ENCODE peak calls at places on chromosomes 5 and 9, in nine cellular contexts. One of them, this sample, is unnamed.

GRCh38 chr5:31935702-31936347 is 238.3 kb downstream of the GOLPH3 start:
- DNase-seq in breast epithelium: no peak
- DNase-seq in endothelial cell of umbilical vein: no peak
- DNase-seq in lower lobe of right lung: peak
- DNase-seq in AG10803: no peak
- DNase-seq in OCI-LY7: no peak
- DNase-seq in fibroblast of pulmonary artery: peak
- DNase-seq in A549: no peak
- DNase-seq in cardiac fibroblast: peak
- DNase-seq in this sample: no peak

GRCh38 chr5:34699155-34700077 is 43.3 kb downstream of the RAI14 start:
- DNase-seq in breast epithelium: no peak
- DNase-seq in endothelial cell of umbilical vein: no peak
- DNase-seq in lower lobe of right lung: no peak
- DNase-seq in AG10803: no peak
- DNase-seq in OCI-LY7: no peak
- DNase-seq in fibroblast of pulmonary artery: no peak
- DNase-seq in A549: no peak
- DNase-seq in cardiac fibroblast: no peak
- DNase-seq in this sample: no peak

GRCh38 chr5:147796556-147797308 is 14.2 kb upstream of the JAKMIP2 start:
- DNase-seq in breast epithelium: no peak
- DNase-seq in endothelial cell of umbilical vein: no peak
- DNase-seq in lower lobe of right lung: no peak
- DNase-seq in AG10803: no peak
- DNase-seq in OCI-LY7: no peak
- DNase-seq in fibroblast of pulmonary artery: no peak
- DNase-seq in A549: no peak
- DNase-seq in cardiac fibroblast: no peak
- DNase-seq in this sample: no peak

GRCh38 chr9:95815961-95816360 is 59.5 kb upstream of the ERCC6L2 start:
- DNase-seq in breast epithelium: no peak
- DNase-seq in endothelial cell of umbilical vein: no peak
- DNase-seq in lower lobe of right lung: no peak
- DNase-seq in AG10803: no peak
- DNase-seq in OCI-LY7: no peak
- DNase-seq in fibroblast of pulmonary artery: no peak
- DNase-seq in A549: no peak
- DNase-seq in cardiac fibroblast: no peak
- DNase-seq in this sample: no peak

GRCh38 chr9:89441655-89441970 is 56.3 kb downstream of the SEMA4D start:
- DNase-seq in breast epithelium: no peak
- DNase-seq in endothelial cell of umbilical vein: no peak
- DNase-seq in lower lobe of right lung: no peak
- DNase-seq in AG10803: no peak
- DNase-seq in OCI-LY7: no peak
- DNase-seq in fibroblast of pulmonary artery: no peak
- DNase-seq in A549: no peak
- DNase-seq in cardiac fibroblast: no peak
- DNase-seq in this sample: no peak

GRCh38 chr5:55668356-55668755 is 43.8 kb downstream of the SLC38A9 start:
- DNase-seq in breast epithelium: no peak
- DNase-seq in endothelial cell of umbilical vein: peak
- DNase-seq in lower lobe of right lung: no peak
- DNase-seq in AG10803: peak
- DNase-seq in OCI-LY7: peak
- DNase-seq in fibroblast of pulmonary artery: peak
- DNase-seq in A549: peak
- DNase-seq in cardiac fibroblast: peak
- DNase-seq in this sample: no peak

GRCh38 chr9:76594764-76595410 is 135.9 kb downstream of the GCNT1 start:
- DNase-seq in breast epithelium: no peak
- DNase-seq in endothelial cell of umbilical vein: no peak
- DNase-seq in lower lobe of right lung: no peak
- DNase-seq in AG10803: no peak
- DNase-seq in OCI-LY7: no peak
- DNase-seq in fibroblast of pulmonary artery: no peak
- DNase-seq in A549: no peak
- DNase-seq in cardiac fibroblast: no peak
- DNase-seq in this sample: no peak

GRCh38 chr5:106121972-106122605 is 1548.6 kb downstream of the EFNA5 start:
- DNase-seq in breast epithelium: no peak
- DNase-seq in endothelial cell of umbilical vein: no peak
- DNase-seq in lower lobe of right lung: no peak
- DNase-seq in AG10803: peak
- DNase-seq in OCI-LY7: peak
- DNase-seq in fibroblast of pulmonary artery: peak
- DNase-seq in A549: peak
- DNase-seq in cardiac fibroblast: peak
- DNase-seq in this sample: peak

GRCh38 chr5:124651663-124652513 is 94.6 kb downstream of the ZNF608 start:
- DNase-seq in breast epithelium: peak
- DNase-seq in endothelial cell of umbilical vein: peak
- DNase-seq in lower lobe of right lung: peak
- DNase-seq in AG10803: no peak
- DNase-seq in OCI-LY7: peak
- DNase-seq in fibroblast of pulmonary artery: peak
- DNase-seq in A549: peak
- DNase-seq in cardiac fibroblast: peak
- DNase-seq in this sample: no peak

GRCh38 chr9:20526500-20527319 is 95.6 kb downstream of the MLLT3 start:
- DNase-seq in breast epithelium: no peak
- DNase-seq in endothelial cell of umbilical vein: no peak
- DNase-seq in lower lobe of right lung: no peak
- DNase-seq in AG10803: peak
- DNase-seq in OCI-LY7: no peak
- DNase-seq in fibroblast of pulmonary artery: peak
- DNase-seq in A549: no peak
- DNase-seq in cardiac fibroblast: peak
- DNase-seq in this sample: no peak

GRCh38 chr5:9454012-9454481 is 91.8 kb downstream of the SEMA5A start:
- DNase-seq in breast epithelium: no peak
- DNase-seq in endothelial cell of umbilical vein: no peak
- DNase-seq in lower lobe of right lung: no peak
- DNase-seq in AG10803: peak
- DNase-seq in OCI-LY7: no peak
- DNase-seq in fibroblast of pulmonary artery: no peak
- DNase-seq in A549: no peak
- DNase-seq in cardiac fibroblast: no peak
- DNase-seq in this sample: no peak

GRCh38 chr9:38372685-38373619 is 19.6 kb upstream of the ALDH1B1 start:
- DNase-seq in breast epithelium: no peak
- DNase-seq in endothelial cell of umbilical vein: no peak
- DNase-seq in lower lobe of right lung: no peak
- DNase-seq in AG10803: no peak
- DNase-seq in OCI-LY7: no peak
- DNase-seq in fibroblast of pulmonary artery: no peak
- DNase-seq in A549: no peak
- DNase-seq in cardiac fibroblast: no peak
- DNase-seq in this sample: no peak

GRCh38 chr9:127980056-127980705 is 608 bp downstream of the EEIG1 start:
- DNase-seq in breast epithelium: no peak
- DNase-seq in endothelial cell of umbilical vein: peak
- DNase-seq in lower lobe of right lung: peak
- DNase-seq in AG10803: no peak
- DNase-seq in OCI-LY7: peak
- DNase-seq in fibroblast of pulmonary artery: no peak
- DNase-seq in A549: no peak
- DNase-seq in cardiac fibroblast: no peak
- DNase-seq in this sample: no peak

GRCh38 chr5:144487761-144488160 is 317.1 kb downstream of the KCTD16 start:
- DNase-seq in breast epithelium: no peak
- DNase-seq in endothelial cell of umbilical vein: no peak
- DNase-seq in lower lobe of right lung: no peak
- DNase-seq in AG10803: no peak
- DNase-seq in OCI-LY7: no peak
- DNase-seq in fibroblast of pulmonary artery: no peak
- DNase-seq in A549: no peak
- DNase-seq in cardiac fibroblast: no peak
- DNase-seq in this sample: no peak

GRCh38 chr5:58751222-58751621 is 168.3 kb downstream of the RAB3C start:
- DNase-seq in breast epithelium: no peak
- DNase-seq in endothelial cell of umbilical vein: peak
- DNase-seq in lower lobe of right lung: no peak
- DNase-seq in AG10803: no peak
- DNase-seq in OCI-LY7: no peak
- DNase-seq in fibroblast of pulmonary artery: peak
- DNase-seq in A549: peak
- DNase-seq in cardiac fibroblast: peak
- DNase-seq in this sample: no peak

GRCh38 chr5:1885777-1886633 is 3.3 kb upstream of the IRX4 start:
- DNase-seq in breast epithelium: no peak
- DNase-seq in endothelial cell of umbilical vein: no peak
- DNase-seq in lower lobe of right lung: peak
- DNase-seq in AG10803: no peak
- DNase-seq in OCI-LY7: no peak
- DNase-seq in fibroblast of pulmonary artery: no peak
- DNase-seq in A549: no peak
- DNase-seq in cardiac fibroblast: no peak
- DNase-seq in this sample: no peak

GRCh38 chr5:109695005-109695926 is 5.5 kb downstream of the MAN2A1 start:
- DNase-seq in breast epithelium: no peak
- DNase-seq in endothelial cell of umbilical vein: peak
- DNase-seq in lower lobe of right lung: no peak
- DNase-seq in AG10803: no peak
- DNase-seq in OCI-LY7: peak
- DNase-seq in fibroblast of pulmonary artery: no peak
- DNase-seq in A549: no peak
- DNase-seq in cardiac fibroblast: no peak
- DNase-seq in this sample: no peak
- H3K4me3 ChIP-seq in breast epithelium: no peak
- H3K4me3 ChIP-seq in endothelial cell of umbilical vein: no peak
- H3K4me3 ChIP-seq in lower lobe of right lung: no peak
- H3K4me3 ChIP-seq in AG10803: no peak
- H3K4me3 ChIP-seq in OCI-LY7: peak
- H3K4me3 ChIP-seq in fibroblast of pulmonary artery: no peak
- H3K4me3 ChIP-seq in A549: no peak
- H3K4me3 ChIP-seq in cardiac fibroblast: no peak
- H3K4me3 ChIP-seq in this sample: no peak

GRCh38 chr5:139392678-139393496 is 2.0 kb downstream of the PROB1 start:
- DNase-seq in breast epithelium: no peak
- DNase-seq in endothelial cell of umbilical vein: peak
- DNase-seq in lower lobe of right lung: peak
- DNase-seq in AG10803: no peak
- DNase-seq in OCI-LY7: peak
- DNase-seq in fibroblast of pulmonary artery: peak
- DNase-seq in A549: peak
- DNase-seq in cardiac fibroblast: peak
- DNase-seq in this sample: peak

GRCh38 chr5:139391570-139392323 is 2.0 kb upstream of the MZB1 start:
- DNase-seq in breast epithelium: no peak
- DNase-seq in endothelial cell of umbilical vein: no peak
- DNase-seq in lower lobe of right lung: no peak
- DNase-seq in AG10803: no peak
- DNase-seq in OCI-LY7: peak
- DNase-seq in fibroblast of pulmonary artery: no peak
- DNase-seq in A549: peak
- DNase-seq in cardiac fibroblast: no peak
- DNase-seq in this sample: peak

GRCh38 chr5:139390639-139391569 is 1.2 kb upstream of the MZB1 start:
- DNase-seq in breast epithelium: no peak
- DNase-seq in endothelial cell of umbilical vein: no peak
- DNase-seq in lower lobe of right lung: no peak
- DNase-seq in AG10803: no peak
- DNase-seq in OCI-LY7: no peak
- DNase-seq in fibroblast of pulmonary artery: no peak
- DNase-seq in A549: no peak
- DNase-seq in cardiac fibroblast: no peak
- DNase-seq in this sample: no peak

GRCh38 chr5:139393497-139394122 is 1.3 kb downstream of the PROB1 start:
- DNase-seq in breast epithelium: no peak
- DNase-seq in endothelial cell of umbilical vein: no peak
- DNase-seq in lower lobe of right lung: no peak
- DNase-seq in AG10803: no peak
- DNase-seq in OCI-LY7: no peak
- DNase-seq in fibroblast of pulmonary artery: no peak
- DNase-seq in A549: no peak
- DNase-seq in cardiac fibroblast: no peak
- DNase-seq in this sample: no peak

DNA sequence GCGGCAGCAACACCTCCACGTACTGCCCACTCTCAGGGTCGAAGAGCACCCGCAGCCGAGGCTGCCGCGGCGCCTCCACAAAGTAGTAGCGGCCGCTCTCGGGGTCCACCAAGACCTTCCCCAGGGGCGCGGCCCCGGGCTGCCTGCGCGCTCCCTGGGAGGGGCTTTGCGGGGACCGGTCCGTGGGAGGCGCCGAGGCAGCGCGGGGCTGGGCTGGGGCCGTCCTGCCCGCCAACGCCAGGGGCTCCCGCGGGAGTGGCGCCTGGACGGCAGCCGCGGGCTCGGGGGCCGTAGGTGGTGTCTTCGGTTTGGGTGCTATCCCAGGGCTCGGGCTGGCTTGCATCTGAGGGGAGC is 2.6 kb upstream of the MZB1 start:
- DNase-seq in breast epithelium: no peak
- DNase-seq in endothelial cell of umbilical vein: no peak
- DNase-seq in lower lobe of right lung: no peak
- DNase-seq in AG10803: no peak
- DNase-seq in OCI-LY7: no peak
- DNase-seq in fibroblast of pulmonary artery: no peak
- DNase-seq in A549: peak
- DNase-seq in cardiac fibroblast: no peak
- DNase-seq in this sample: no peak
- H3K4me3 ChIP-seq in breast epithelium: peak
- H3K4me3 ChIP-seq in endothelial cell of umbilical vein: no peak
- H3K4me3 ChIP-seq in lower lobe of right lung: peak
- H3K4me3 ChIP-seq in AG10803: no peak
- H3K4me3 ChIP-seq in OCI-LY7: peak
- H3K4me3 ChIP-seq in fibroblast of pulmonary artery: no peak
- H3K4me3 ChIP-seq in A549: peak
- H3K4me3 ChIP-seq in cardiac fibroblast: no peak
- H3K4me3 ChIP-seq in this sample: peak

DNA sequence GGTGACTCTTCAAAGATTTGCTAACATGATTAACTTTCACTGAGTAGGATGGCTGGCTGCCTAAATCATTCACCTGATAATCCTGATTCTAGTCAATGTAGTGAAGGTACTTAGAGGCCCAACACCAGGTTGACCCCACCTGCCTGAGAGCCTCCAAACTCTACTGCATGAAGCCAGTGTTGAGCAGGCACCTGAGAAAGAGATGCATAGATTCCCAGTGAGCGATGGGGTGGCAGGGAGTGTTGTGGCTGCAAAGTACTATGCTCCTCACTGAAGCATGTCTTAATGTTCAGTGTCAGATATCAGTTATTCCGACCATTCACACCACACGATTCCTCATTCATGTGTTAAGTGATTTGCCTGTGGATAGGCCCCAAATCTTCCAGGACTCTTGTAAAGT is 804.4 kb downstream of the TLE4 start:
- DNase-seq in breast epithelium: no peak
- DNase-seq in endothelial cell of umbilical vein: no peak
- DNase-seq in lower lobe of right lung: no peak
- DNase-seq in AG10803: no peak
- DNase-seq in OCI-LY7: no peak
- DNase-seq in fibroblast of pulmonary artery: no peak
- DNase-seq in A549: no peak
- DNase-seq in cardiac fibroblast: no peak
- DNase-seq in this sample: no peak
- H3K4me3 ChIP-seq in breast epithelium: no peak
- H3K4me3 ChIP-seq in endothelial cell of umbilical vein: no peak
- H3K4me3 ChIP-seq in lower lobe of right lung: no peak
- H3K4me3 ChIP-seq in AG10803: no peak
- H3K4me3 ChIP-seq in OCI-LY7: no peak
- H3K4me3 ChIP-seq in fibroblast of pulmonary artery: no peak
- H3K4me3 ChIP-seq in A549: no peak
- H3K4me3 ChIP-seq in cardiac fibroblast: no peak
- H3K4me3 ChIP-seq in this sample: no peak

GRCh38 chr5:138725885-138726457 is 27.3 kb upstream of the CTNNA1 start:
- DNase-seq in breast epithelium: peak
- DNase-seq in endothelial cell of umbilical vein: no peak
- DNase-seq in lower lobe of right lung: no peak
- DNase-seq in AG10803: peak
- DNase-seq in OCI-LY7: no peak
- DNase-seq in fibroblast of pulmonary artery: peak
- DNase-seq in A549: no peak
- DNase-seq in cardiac fibroblast: peak
- DNase-seq in this sample: no peak
- H3K4me3 ChIP-seq in breast epithelium: peak
- H3K4me3 ChIP-seq in endothelial cell of umbilical vein: no peak
- H3K4me3 ChIP-seq in lower lobe of right lung: no peak
- H3K4me3 ChIP-seq in AG10803: no peak
- H3K4me3 ChIP-seq in OCI-LY7: no peak
- H3K4me3 ChIP-seq in fibroblast of pulmonary artery: no peak
- H3K4me3 ChIP-seq in A549: no peak
- H3K4me3 ChIP-seq in cardiac fibroblast: no peak
- H3K4me3 ChIP-seq in this sample: no peak